ENCODE peak calls at places on chromosomes 5 and 9, in eight cellular contexts. One of them, this sample, is unnamed.

GRCh38 chr9:35771943-35772342 is 17.9 kb upstream of the MSMP start:
- DNase-seq in NB4: no peak
- DNase-seq in heart left ventricle: no peak
- DNase-seq in activated naive CD4-positive, alpha-beta T cell: no peak
- DNase-seq in CD4-positive, alpha-beta T cell: no peak
- DNase-seq in H54: no peak
- DNase-seq in endodermal cell: no peak
- DNase-seq in SK-N-SH: no peak
- DNase-seq in this sample: no peak

GRCh38 chr5:158285771-158286170 is 426.8 kb upstream of the CLINT1 start:
- DNase-seq in NB4: no peak
- DNase-seq in heart left ventricle: no peak
- DNase-seq in activated naive CD4-positive, alpha-beta T cell: no peak
- DNase-seq in CD4-positive, alpha-beta T cell: no peak
- DNase-seq in H54: no peak
- DNase-seq in endodermal cell: no peak
- DNase-seq in SK-N-SH: no peak
- DNase-seq in this sample: no peak

GRCh38 chr9:130689937-130690700 is 3.5 kb upstream of the EXOSC2 start:
- DNase-seq in NB4: peak; percentile 89
- DNase-seq in heart left ventricle: peak; percentile 59
- DNase-seq in activated naive CD4-positive, alpha-beta T cell: no peak
- DNase-seq in CD4-positive, alpha-beta T cell: no peak
- DNase-seq in H54: peak; percentile 12
- DNase-seq in endodermal cell: peak; percentile 86
- DNase-seq in SK-N-SH: peak; percentile 72
- DNase-seq in this sample: peak; percentile 82

GRCh38 chr5:89686081-89686765 is 723.3 kb downstream of the CETN3 start:
- DNase-seq in NB4: no peak
- DNase-seq in heart left ventricle: no peak
- DNase-seq in activated naive CD4-positive, alpha-beta T cell: no peak
- DNase-seq in CD4-positive, alpha-beta T cell: no peak
- DNase-seq in H54: no peak
- DNase-seq in endodermal cell: no peak
- DNase-seq in SK-N-SH: peak; percentile 21
- DNase-seq in this sample: peak; percentile 19

GRCh38 chr5:64229163-64229774 is 63.6 kb downstream of the RNF180 start:
- DNase-seq in NB4: peak; percentile 35
- DNase-seq in heart left ventricle: no peak
- DNase-seq in activated naive CD4-positive, alpha-beta T cell: no peak
- DNase-seq in CD4-positive, alpha-beta T cell: no peak
- DNase-seq in H54: peak; percentile 12
- DNase-seq in endodermal cell: no peak
- DNase-seq in SK-N-SH: peak; percentile 57
- DNase-seq in this sample: peak; percentile 57

GRCh38 chr9:137313956-137314560 is 12.0 kb upstream of the NRARP start:
- DNase-seq in NB4: no peak
- DNase-seq in heart left ventricle: peak; percentile 39
- DNase-seq in activated naive CD4-positive, alpha-beta T cell: no peak
- DNase-seq in CD4-positive, alpha-beta T cell: no peak
- DNase-seq in H54: peak; percentile 25
- DNase-seq in endodermal cell: peak; percentile 63
- DNase-seq in SK-N-SH: peak; percentile 26
- DNase-seq in this sample: no peak

GRCh38 chr5:107663697-107664096 is 7.0 kb downstream of the EFNA5 start:
- DNase-seq in NB4: no peak
- DNase-seq in heart left ventricle: no peak
- DNase-seq in activated naive CD4-positive, alpha-beta T cell: no peak
- DNase-seq in CD4-positive, alpha-beta T cell: no peak
- DNase-seq in H54: no peak
- DNase-seq in endodermal cell: no peak
- DNase-seq in SK-N-SH: no peak
- DNase-seq in this sample: no peak

GRCh38 chr5:131867524-131867923 is 70.7 kb upstream of the FNIP1 start:
- DNase-seq in NB4: no peak
- DNase-seq in heart left ventricle: no peak
- DNase-seq in activated naive CD4-positive, alpha-beta T cell: no peak
- DNase-seq in CD4-positive, alpha-beta T cell: no peak
- DNase-seq in H54: no peak
- DNase-seq in endodermal cell: no peak
- DNase-seq in SK-N-SH: no peak
- DNase-seq in this sample: no peak

GRCh38 chr9:124411514-124412227 is 3.6 kb downstream of the PSMB7 start:
- DNase-seq in NB4: no peak
- DNase-seq in heart left ventricle: no peak
- DNase-seq in activated naive CD4-positive, alpha-beta T cell: no peak
- DNase-seq in CD4-positive, alpha-beta T cell: no peak
- DNase-seq in H54: peak; percentile 70
- DNase-seq in endodermal cell: no peak
- DNase-seq in SK-N-SH: no peak
- DNase-seq in this sample: no peak